ENCODE peak calls at places on chromosomes 11 and 22, in seven cellular contexts. S is Peyer's patch, C is body of pancreas, I is prostate gland, V is left ventricle myocardium inferior, N is lower lobe of right lung, O is psoas muscle. G is an unnamed sample. For H3K4me1, the result is how much of the 10 kb centered on the place peaks cover.

GRCh38 chr11:125081098-125081798 is 18.1 kb downstream of the SLC37A2 start:
- DNase-seq in C (no peak), O (no peak), N (peak), I (no peak), S (no peak), V (no peak), G (no peak)

GRCh38 chr11:11243790-11244469 is 109.1 kb downstream of the CSNK2A3 start:
- DNase-seq in N (no peak), V (peak), O (peak), I (no peak), C (peak), S (peak), G (no peak)

GRCh38 chr22:50525991-50526848 is 822 bp upstream of the SCO2 start:
- DNase-seq in S (peak), V (peak), O (peak), I (peak), C (peak), N (peak), G (peak)

GRCh38 chr11:92886243-92886905 is 83.1 kb upstream of the MTNR1B start:
- DNase-seq in V (no peak), O (no peak), C (peak), N (no peak), S (no peak), I (peak), G (no peak)

GRCh38 chr22:45105281-45105700 is 58.4 kb upstream of the NUP50 start:
- DNase-seq in V (no peak), C (no peak), I (peak), O (no peak), S (no peak), N (no peak), G (no peak)

GRCh38 chr11:77422690-77423089 is 51.2 kb downstream of the PAK1 start:
- DNase-seq in S (no peak), C (no peak), V (no peak), N (no peak), O (no peak), I (no peak), G (no peak)

GRCh38 chr22:30893434-30894370 is 74.9 kb downstream of the MORC2 start:
- DNase-seq in S (no peak), I (no peak), C (no peak), V (no peak), O (no peak), N (no peak), G (no peak)

GRCh38 chr22:20020533-20021195 is at the start of gene TANGO2:
- DNase-seq in I (peak), S (peak), C (peak), N (peak), V (peak), O (peak), G (peak)

GRCh38 chr22:27666272-27666997 is 135.1 kb downstream of the MN1 start:
- DNase-seq in C (no peak), V (no peak), I (no peak), N (no peak), O (no peak), S (no peak), G (no peak)

GRCh38 chr11:78349114-78349513 is 68.5 kb downstream of the GAB2 start:
- DNase-seq in C (no peak), O (no peak), I (no peak), N (no peak), V (no peak), S (no peak), G (no peak)

GRCh38 chr11:45259607-45260006 is 26.5 kb downstream of the SYT13 start:
- DNase-seq in C (peak), I (no peak), O (no peak), S (no peak), V (no peak), N (no peak), G (no peak)

GRCh38 chr11:103202048-103202651 is 92.9 kb downstream of the DYNC2H1 start:
- DNase-seq in C (no peak), S (no peak), O (no peak), V (no peak), I (no peak), N (no peak), G (no peak)

GRCh38 chr11:71443736-71444410 is 4.3 kb downstream of the DHCR7 start:
- DNase-seq in V (no peak), C (peak), I (no peak), O (no peak), N (no peak), S (no peak), G (no peak)

GRCh38 chr11:77299528-77299993 is 1.9 kb downstream of the GDPD4 start:
- DNase-seq in N (no peak), C (no peak), S (no peak), O (no peak), I (no peak), V (no peak), G (no peak)

GRCh38 chr11:31816467-31817053 is 5.4 kb upstream of the PAX6 start:
- DNase-seq in O (no peak), S (no peak), C (no peak), V (no peak), I (no peak), N (no peak), G (no peak)

GRCh38 chr22:25134028-25134427 is 65.6 kb upstream of the CRYBB3 start:
- DNase-seq in V (no peak), I (peak), N (no peak), S (no peak), O (no peak), C (peak), G (no peak)

GRCh38 chr11:120172054-120172881 is 34.4 kb upstream of the TRIM29 start:
- DNase-seq in I (peak), O (peak), C (peak), V (peak), S (peak), N (peak), G (peak)

GRCh38 chr11:126104420-126104819 is 41.8 kb upstream of the CDON start:
- DNase-seq in C (no peak), S (no peak), N (no peak), I (no peak), V (no peak), O (no peak), G (no peak)

GRCh38 chr11:128632151-128632791 is 44.9 kb upstream of the ETS1 start:
- DNase-seq in S (no peak), V (no peak), I (no peak), C (peak), O (no peak), N (no peak), G (no peak)

GRCh38 chr22:47201186-47201995 is 438.9 kb downstream of the TBC1D22A start:
- DNase-seq in I (no peak), V (no peak), N (no peak), C (peak), S (peak), O (peak), G (peak)

GRCh38 chr11:5922749-5923426 is 19.2 kb upstream of the OR56A3 start:
- DNase-seq in O (no peak), N (no peak), C (no peak), V (no peak), I (no peak), S (no peak), G (no peak)

GRCh38 chr11:120032766-120033390 is 105.0 kb downstream of the TRIM29 start:
- DNase-seq in V (peak), S (no peak), I (no peak), N (no peak), O (no peak), C (no peak), G (no peak)

GRCh38 chr11:69292221-69292648 is 1.7 kb upstream of the MYEOV start:
- DNase-seq in N (peak), C (peak), I (no peak), S (peak), V (no peak), O (peak), G (no peak)

GRCh38 chr11:12165237-12165875 is 55.0 kb downstream of the MICAL2 start:
- DNase-seq in O (no peak), I (no peak), S (no peak), N (no peak), C (no peak), V (no peak), G (no peak)

GRCh38 chr11:92152245-92152644 is 72.4 kb upstream of the FAT3 start:
- DNase-seq in V (no peak), C (no peak), S (no peak), O (no peak), N (no peak), I (no peak), G (no peak)

GRCh38 chr11:7062534-7062933 is 26.3 kb upstream of the RBMXL2 start:
- DNase-seq in C (no peak), N (no peak), O (no peak), V (no peak), S (no peak), I (no peak), G (no peak)

GRCh38 chr11:126839496-126839895 is 161.1 kb downstream of the KIRREL3 start:
- DNase-seq in O (no peak), N (no peak), C (no peak), V (no peak), S (no peak), I (no peak), G (no peak)

GRCh38 chr22:46735747-46736608 is 2.1 kb downstream of the CERK start:
- DNase-seq in O (peak), N (no peak), I (no peak), S (no peak), V (no peak), C (no peak), G (no peak)

GRCh38 chr11:3227568-3228444 is 4.4 kb downstream of the MRGPRE start:
- DNase-seq in N (peak), I (no peak), C (no peak), V (no peak), S (no peak), O (peak), G (no peak)

GRCh38 chr11:78228467-78228866 is 39.7 kb downstream of the USP35 start:
- DNase-seq in O (no peak), C (peak), S (no peak), I (no peak), V (no peak), N (no peak), G (no peak)

GRCh38 chr11:12137938-12138731 is 27.7 kb downstream of the MICAL2 start:
- DNase-seq in N (no peak), V (no peak), C (no peak), S (no peak), I (no peak), O (no peak), G (no peak)

GRCh38 chr11:104653011-104653806 is 245.1 kb downstream of the CASP12 start:
- DNase-seq in N (no peak), C (peak), S (no peak), I (no peak), O (no peak), V (no peak), G (no peak)

GRCh38 chr11:76629133-76629852 is 41.3 kb downstream of the LRRC32 start:
- DNase-seq in S (no peak), N (peak), I (no peak), O (peak), V (peak), C (peak), G (peak)

GRCh38 chr11:27870985-27871485 is 170.8 kb upstream of the BDNF start:
- DNase-seq in C (no peak), V (no peak), N (no peak), S (no peak), O (no peak), I (no peak), G (no peak)

GRCh38 chr22:23579870-23580585 is at the start of gene IGLL1:
- DNase-seq in O (no peak), S (no peak), I (no peak), V (no peak), C (no peak), N (no peak), G (no peak)
- H3K27ac ChIP-seq in O (no peak), S (no peak), I (no peak), V (no peak), C (no peak), N (no peak), G (no peak)

GRCh38 chr11:1503708-1504104 is 17.1 kb upstream of the MOB2 start:
- DNase-seq in O (peak), I (peak), V (peak), C (peak), S (no peak), N (peak), G (peak)
- H3K4me1 ChIP-seq in O (half or more), I (under half), V (half or more), C (under half), S (under half), N (half or more), G (under half)

GRCh38 chr11:57567512-57568329 is at the start of gene UBE2L6:
- DNase-seq in I (peak), S (peak), N (peak), C (peak), V (peak), O (peak), G (peak)

GRCh38 chr11:57566564-57567209 is 785 bp downstream of the UBE2L6 start:
- DNase-seq in I (no peak), N (no peak), S (no peak), C (no peak), V (no peak), O (no peak), G (no peak)

GRCh38 chr11:57567210-57567511 is 311 bp downstream of the UBE2L6 start:
- DNase-seq in V (no peak), C (no peak), S (peak), I (no peak), O (no peak), N (no peak), G (no peak)

GRCh38 chr11:57566035-57566504 is 1.4 kb downstream of the UBE2L6 start:
- DNase-seq in V (no peak), I (peak), S (peak), C (peak), O (no peak), N (no peak), G (no peak)

GRCh38 chr11:57568330-57568766 is 876 bp upstream of the UBE2L6 start:
- DNase-seq in N (no peak), C (no peak), S (no peak), I (no peak), O (no peak), V (no peak), G (no peak)
- TF ChIP-seq CTCF in N (no peak), C (no peak), S (peak), I (peak), O (peak), V (peak), G (no peak)

GRCh38 chr11:9575531-9576240 is 2.2 kb downstream of the WEE1 start:
- DNase-seq in V (no peak), S (no peak), I (no peak), N (no peak), C (no peak), O (no peak), G (no peak)

GRCh38 chr11:9574806-9575530 is 1.5 kb downstream of the WEE1 start:
- DNase-seq in C (peak), V (peak), S (peak), O (peak), N (no peak), I (peak), G (peak)

GRCh38 chr11:9573054-9573774 is at the start of gene WEE1:
- DNase-seq in N (peak), O (peak), S (peak), I (peak), C (peak), V (peak), G (peak)

GRCh38 chr11:9574556-9574805 is 1.0 kb downstream of the WEE1 start:
- DNase-seq in C (peak), N (peak), V (peak), S (peak), I (peak), O (peak), G (no peak)

DNA sequence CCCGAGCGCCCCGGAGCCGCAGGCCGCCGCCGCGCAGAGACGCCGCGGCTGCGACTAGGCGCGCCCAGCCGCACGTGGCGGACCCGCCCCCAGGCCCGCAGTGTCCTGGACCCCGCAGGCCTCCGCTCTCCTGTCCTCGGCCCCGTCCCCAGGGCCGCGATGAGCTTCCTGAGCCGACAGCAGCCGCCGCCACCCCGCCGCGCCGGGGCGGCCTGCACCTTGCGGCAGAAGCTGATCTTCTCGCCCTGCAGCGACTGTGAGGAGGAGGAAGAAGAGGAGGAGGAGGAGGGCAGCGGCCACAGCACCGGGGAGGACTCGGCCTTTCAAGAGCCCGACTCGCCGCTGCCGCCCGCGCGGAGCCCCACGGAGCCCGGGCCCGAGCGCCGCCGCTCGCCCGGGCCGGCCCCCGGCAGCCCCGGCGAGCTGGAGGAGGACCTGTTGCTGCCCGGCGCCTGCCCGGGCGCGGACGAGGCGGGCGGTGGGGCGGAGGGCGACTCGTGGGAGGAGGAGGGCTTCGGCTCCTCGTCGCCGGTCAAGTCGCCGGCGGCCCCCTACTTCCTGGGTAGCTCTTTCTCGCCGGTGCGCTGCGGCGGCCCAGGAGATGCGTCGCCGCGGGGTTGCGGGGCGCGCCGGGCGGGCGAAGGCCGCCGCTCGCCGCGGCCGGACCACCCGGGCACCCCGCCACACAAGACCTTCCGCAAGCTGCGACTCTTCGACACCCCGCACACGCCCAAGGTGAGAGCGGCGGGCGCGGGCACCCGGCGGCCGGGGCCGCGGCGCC is 495 bp downstream of the WEE1 start:
- DNase-seq in I (no peak), C (peak), V (peak), N (peak), S (peak), O (peak), G (peak)
- H3K27ac ChIP-seq in I (peak), C (peak), V (peak), N (peak), S (peak), O (peak), G (peak)

DNA sequence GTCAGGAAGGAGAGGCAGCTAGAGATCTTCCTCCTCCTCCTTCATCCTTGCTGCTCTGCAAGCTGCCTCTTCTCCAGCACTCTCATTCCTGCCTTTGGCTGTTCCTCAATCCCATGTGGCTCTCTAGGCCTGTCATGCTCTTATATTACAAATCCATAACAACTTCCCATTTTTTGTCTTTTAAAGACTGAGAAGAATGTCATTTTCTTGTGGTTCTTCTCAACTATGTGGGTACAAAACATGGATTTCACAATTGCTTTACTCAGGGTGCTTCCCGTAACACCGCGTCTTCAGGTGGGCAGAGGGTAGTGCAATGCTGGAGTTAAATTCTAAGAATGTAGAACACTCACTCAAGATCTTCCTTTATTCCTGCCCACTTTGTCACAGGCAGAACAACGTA is 6.8 kb upstream of the CAT start:
- DNase-seq in C (no peak), I (no peak), S (no peak), O (no peak), N (no peak), V (no peak), G (no peak)
- H3K4me1 ChIP-seq in C (under half), I (under half), S (under half), O (under half), N (under half), V (under half), G (under half)

GRCh38 chr22:22810018-22810427 is 77.6 kb upstream of the IGLL5 start:
- DNase-seq in I (no peak), V (peak), S (peak), O (peak), N (peak), C (peak), G (peak)
- TF ChIP-seq CTCF in I (peak), V (peak), S (peak), O (peak), N (peak), C (peak), G (peak)

GRCh38 chr22:42620084-42620483 is 5.4 kb upstream of the POLDIP3 start:
- DNase-seq in C (no peak), S (no peak), O (no peak), V (no peak), I (no peak), N (no peak), G (no peak)
- H3K27ac ChIP-seq in C (no peak), S (no peak), O (peak), V (no peak), I (peak), N (no peak), G (no peak)